ENCODE peak calls at places on chromosomes 6 and 20, in eight cellular contexts. O is cardiac fibroblast; D is right atrium auricular region; T is stimulated activated CD4-positive, alpha-beta T cell treated with anti-CD3 and anti-CD28 coated beads, Interleukin-1b, Interleukin-23, amount 100 ng/mL, for 4 hours; F is thoracic aorta; I is tibial nerve; S is 8988T; W is Ammon's horn. R is an unnamed sample.
A peak's percentile ranks its signal among the peaks of the same experiment; 100 is the strongest.

GRCh38 chr6:81166770-81167169 is 585.7 kb downstream of the TENT5A start:
- DNase-seq in O (peak; percentile 33), D (no peak), T (no peak), F (no peak), I (no peak), S (no peak), W (no peak), R (no peak)

GRCh38 chr6:161631676-161632194 is 357.9 kb upstream of the AGPAT4 start:
- DNase-seq in O (peak; percentile 71), D (no peak), T (no peak), F (no peak), I (no peak), S (no peak), W (no peak), R (no peak)

GRCh38 chr6:28090902-28091586 is 10.7 kb downstream of the ZNF165 start:
- DNase-seq in O (no peak), D (no peak), T (no peak), F (no peak), I (no peak), S (no peak), W (no peak), R (no peak)

GRCh38 chr6:89411019-89411268 is 1.1 kb downstream of the RRAGD start:
- DNase-seq in O (no peak), D (no peak), T (no peak), F (no peak), I (no peak), S (peak; percentile 45), W (peak; percentile 17), R (no peak)

GRCh38 chr20:47663354-47664067 is 121.8 kb downstream of the SULF2 start:
- DNase-seq in O (peak; percentile 83), D (peak; percentile 82), T (peak; percentile 64), F (no peak), I (peak; percentile 70), S (peak; percentile 91), W (peak; percentile 82), R (peak; percentile 52)

GRCh38 chr20:35944189-35944588 is 10.1 kb downstream of the SCAND1 start:
- DNase-seq in O (no peak), D (no peak), T (no peak), F (no peak), I (no peak), S (no peak), W (no peak), R (no peak)

GRCh38 chr20:43736588-43737091 is 9.8 kb upstream of the GTSF1L start:
- DNase-seq in O (no peak), D (no peak), T (no peak), F (no peak), I (no peak), S (no peak), W (no peak), R (no peak)

GRCh38 chr6:109306733-109307132 is 75.5 kb downstream of the CD164 start:
- DNase-seq in O (peak; percentile 5), D (no peak), T (no peak), F (no peak), I (no peak), S (no peak), W (no peak), R (no peak)

GRCh38 chr6:170047813-170048212 is 243.1 kb downstream of the DLL1 start:
- DNase-seq in O (no peak), D (no peak), T (no peak), F (no peak), I (no peak), S (no peak), W (no peak), R (no peak)

GRCh38 chr6:125512621-125513020 is 210.9 kb upstream of the HDDC2 start:
- DNase-seq in O (peak; percentile 11), D (no peak), T (no peak), F (no peak), I (no peak), S (no peak), W (no peak), R (no peak)

GRCh38 chr6:35083507-35083906 is 57.6 kb downstream of the TCP11 start:
- DNase-seq in O (no peak), D (no peak), T (no peak), F (no peak), I (no peak), S (peak; percentile 15), W (no peak), R (no peak)

GRCh38 chr20:17809714-17810631 is 110.2 kb downstream of the BANF2 start:
- DNase-seq in O (no peak), D (no peak), T (no peak), F (no peak), I (no peak), S (no peak), W (no peak), R (no peak)

GRCh38 chr6:169851641-169852503 is 100.5 kb downstream of the ERMARD start:
- DNase-seq in O (peak; percentile 45), D (peak; percentile 58), T (no peak), F (no peak), I (no peak), S (peak; percentile 3), W (no peak), R (no peak)

GRCh38 chr6:133193396-133193795 is 47.8 kb upstream of the EYA4 start:
- DNase-seq in O (no peak), D (no peak), T (no peak), F (no peak), I (no peak), S (no peak), W (no peak), R (no peak)